ENCODE peak calls at places on chromosomes 13 and 19, in four cellular contexts. R is ovary, O is astrocyte, W is body of pancreas. V is an unnamed sample.

GRCh38 chr13:74681891-74682290 is 547.7 kb upstream of the KLF12 start:
- DNase-seq in R (no peak), O (no peak), W (no peak), V (no peak)

GRCh38 chr13:18949970-18950369 is 231.7 kb downstream of the TUBA3C start:
- DNase-seq in R (no peak), O (no peak), W (no peak), V (no peak)

GRCh38 chr19:48489608-48490216 is 20.5 kb downstream of the CYTH2 start:
- DNase-seq in R (no peak), O (no peak), W (peak; percentile 85), V (peak; percentile 79)

GRCh38 chr19:27740396-27740795 is 1472.6 kb downstream of the UQCRFS1 start:
- DNase-seq in R (no peak), O (peak; percentile 26), W (no peak), V (no peak)

GRCh38 chr13:112947796-112948195 is 21.2 kb upstream of the MCF2L start:
- DNase-seq in R (no peak), O (no peak), W (no peak), V (no peak)

GRCh38 chr19:40907968-40908735 is 26.1 kb upstream of the CYP2A7 start:
- DNase-seq in R (peak; percentile 24), O (no peak), W (peak; percentile 79), V (peak; percentile 36)

GRCh38 chr19:13152854-13153626 is 2.8 kb downstream of the IER2 start:
- DNase-seq in R (peak; percentile 96), O (peak; percentile 83), W (peak; percentile 96), V (peak; percentile 89)

GRCh38 chr19:34832581-34833112 is 59.6 kb upstream of the ZNF599 start:
- DNase-seq in R (no peak), O (no peak), W (no peak), V (peak; percentile 19)

GRCh38 chr19:29521291-29522075 is 4.3 kb upstream of the VSTM2B start:
- DNase-seq in R (no peak), O (no peak), W (no peak), V (no peak)

GRCh38 chr19:41690801-41691065 is 2.7 kb upstream of the CEACAM7 start:
- DNase-seq in R (no peak), O (no peak), W (no peak), V (no peak)

GRCh38 chr19:45567609-45568008 is 17.0 kb downstream of the OPA3 start:
- DNase-seq in R (no peak), O (no peak), W (no peak), V (no peak)

GRCh38 chr19:19475845-19476828 is 39.2 kb downstream of the TSSK6 start:
- DNase-seq in R (no peak), O (no peak), W (peak; percentile 21), V (no peak)

GRCh38 chr19:5103061-5103701 is 134.3 kb downstream of the KDM4B start:
- DNase-seq in R (no peak), O (peak; percentile 57), W (peak; percentile 94), V (peak; percentile 47)

GRCh38 chr13:33483471-33483870 is 197.9 kb upstream of the STARD13 start:
- DNase-seq in R (no peak), O (peak; percentile 61), W (no peak), V (no peak)

GRCh38 chr13:20438801-20439200 is 86.9 kb downstream of the CRYL1 start:
- DNase-seq in R (no peak), O (peak; percentile 71), W (no peak), V (no peak)

GRCh38 chr19:15629003-15629880 is 11.5 kb upstream of the CYP4F3 start:
- DNase-seq in R (peak; percentile 57), O (peak; percentile 2), W (peak; percentile 80), V (peak; percentile 88)

GRCh38 chr13:49635599-49636433 is 7.5 kb downstream of the ARL11 start:
- DNase-seq in R (peak; percentile 43), O (peak; percentile 59), W (peak; percentile 15), V (no peak)

GRCh38 chr19:55386515-55386947 is 799 bp downstream of the RPL28 start:
- DNase-seq in R (no peak), O (no peak), W (no peak), V (no peak)

GRCh38 chr13:50678464-50679162 is 164.9 kb downstream of the DLEU7 start:
- DNase-seq in R (no peak), O (peak; percentile 99), W (no peak), V (peak; percentile 43)

GRCh38 chr13:77093735-77094134 is 66.8 kb upstream of the FBXL3 start:
- DNase-seq in R (no peak), O (no peak), W (no peak), V (no peak)

GRCh38 chr13:76992548-76993001 is 694 bp downstream of the CLN5 start:
- DNase-seq in R (peak; percentile 25), O (peak; percentile 10), W (peak; percentile 39), V (peak; percentile 60)

GRCh38 chr13:27158335-27158734 is 13.3 kb downstream of the USP12 start:
- DNase-seq in R (no peak), O (no peak), W (no peak), V (no peak)

GRCh38 chr19:4952945-4953344 is 16.0 kb upstream of the KDM4B start:
- DNase-seq in R (no peak), O (no peak), W (no peak), V (no peak)

GRCh38 chr13:89832827-89833226 is 1514.7 kb upstream of the MIR17HG start:
- DNase-seq in R (no peak), O (no peak), W (no peak), V (no peak)

GRCh38 chr13:109856350-109856749 is 70.0 kb upstream of the IRS2 start:
- DNase-seq in R (no peak), O (no peak), W (no peak), V (no peak)

GRCh38 chr19:35211545-35212230 is 16.9 kb downstream of the FAM187B start:
- DNase-seq in R (no peak), O (no peak), W (peak; percentile 33), V (peak; percentile 49)

GRCh38 chr19:58498316-58499020 is 13.3 kb downstream of the SLC27A5 start:
- DNase-seq in R (peak; percentile 51), O (no peak), W (no peak), V (no peak)

GRCh38 chr13:35699805-35700204 is 223.3 kb upstream of the MAB21L1 start:
- DNase-seq in R (peak; percentile 23), O (peak; percentile 63), W (no peak), V (peak; percentile 61)

GRCh38 chr13:108915095-108915633 is 285.8 kb downstream of the MYO16 start:
- DNase-seq in R (no peak), O (peak; percentile 22), W (peak; percentile 29), V (peak; percentile 42)

GRCh38 chr19:8877854-8878705 is 45.9 kb downstream of the MBD3L1 start:
- DNase-seq in R (no peak), O (no peak), W (no peak), V (peak; percentile 74)

GRCh38 chr19:43148233-43148632 is 38.1 kb downstream of the PSG5 start:
- DNase-seq in R (no peak), O (peak; percentile 71), W (no peak), V (no peak)

GRCh38 chr13:22049384-22049783 is 378.5 kb downstream of the FGF9 start:
- DNase-seq in R (no peak), O (no peak), W (no peak), V (no peak)

GRCh38 chr13:32984857-32985626 is 31.2 kb upstream of the KL start:
- DNase-seq in R (no peak), O (peak; percentile 18), W (peak; percentile 30), V (no peak)

GRCh38 chr19:51370230-51370629 is 1.4 kb upstream of the CLDND2 start:
- DNase-seq in R (no peak), O (no peak), W (no peak), V (no peak)

GRCh38 chr19:941292-942132 is 15.7 kb downstream of the ARID3A start:
- DNase-seq in R (no peak), O (no peak), W (no peak), V (no peak)

GRCh38 chr19:944171-944567 is 18.3 kb downstream of the ARID3A start:
- DNase-seq in R (peak; percentile 90), O (no peak), W (no peak), V (peak; percentile 92)

GRCh38 chr19:940591-941291 is 14.9 kb downstream of the ARID3A start:
- DNase-seq in R (no peak), O (peak; percentile 47), W (peak; percentile 91), V (peak; percentile 81)

GRCh38 chr19:943551-944170 is 17.8 kb downstream of the ARID3A start:
- DNase-seq in R (no peak), O (no peak), W (no peak), V (no peak)

GRCh38 chr19:942133-942645 is 16.4 kb downstream of the ARID3A start:
- DNase-seq in R (no peak), O (no peak), W (no peak), V (no peak)
- H3K4me1 ChIP-seq in R (peaks cover 12% of the 10 kb centered on the region), O (peaks cover 17% of the 10 kb centered on the region), W (peaks cover 43% of the 10 kb centered on the region), V (peaks cover 18% of the 10 kb centered on the region)

GRCh38 chr19:47106819-47107200 is 6.8 kb downstream of the ZC3H4 start:
- DNase-seq in R (no peak), O (peak; percentile 47), W (no peak), V (no peak)
- H3K4me1 ChIP-seq in R (peaks cover 2% of the 10 kb centered on the region), O (peaks cover 48% of the 10 kb centered on the region), W (peaks cover 44% of the 10 kb centered on the region), V (peaks cover 29% of the 10 kb centered on the region)

DNA sequence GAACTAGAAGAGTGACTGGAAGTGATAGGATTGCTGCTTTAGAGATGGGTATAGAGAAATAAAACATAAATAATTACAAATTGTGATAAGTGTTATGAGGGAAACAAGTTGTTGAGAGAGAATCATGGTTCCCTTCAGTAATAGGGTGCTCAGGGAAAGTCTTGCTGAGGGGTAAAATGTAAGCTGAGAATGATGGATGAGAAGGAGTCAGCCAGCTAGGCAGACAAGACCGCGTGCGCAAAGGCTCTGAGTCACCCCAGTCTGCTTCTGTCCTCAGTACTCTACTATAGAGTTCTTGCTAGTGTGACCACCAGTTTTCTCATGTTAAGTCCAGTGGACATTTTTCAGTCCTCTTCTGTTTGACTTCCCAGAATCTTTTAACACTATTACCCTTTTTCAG is 39.5 kb downstream of the PCCA start:
- DNase-seq in R (no peak), O (peak; percentile 93), W (peak; percentile 28), V (no peak)
- H3K4me1 ChIP-seq in R (peaks cover 5% of the 10 kb centered on the region), O (peaks cover 15% of the 10 kb centered on the region), W (peaks cover 19% of the 10 kb centered on the region), V (peaks cover 3% of the 10 kb centered on the region)

DNA sequence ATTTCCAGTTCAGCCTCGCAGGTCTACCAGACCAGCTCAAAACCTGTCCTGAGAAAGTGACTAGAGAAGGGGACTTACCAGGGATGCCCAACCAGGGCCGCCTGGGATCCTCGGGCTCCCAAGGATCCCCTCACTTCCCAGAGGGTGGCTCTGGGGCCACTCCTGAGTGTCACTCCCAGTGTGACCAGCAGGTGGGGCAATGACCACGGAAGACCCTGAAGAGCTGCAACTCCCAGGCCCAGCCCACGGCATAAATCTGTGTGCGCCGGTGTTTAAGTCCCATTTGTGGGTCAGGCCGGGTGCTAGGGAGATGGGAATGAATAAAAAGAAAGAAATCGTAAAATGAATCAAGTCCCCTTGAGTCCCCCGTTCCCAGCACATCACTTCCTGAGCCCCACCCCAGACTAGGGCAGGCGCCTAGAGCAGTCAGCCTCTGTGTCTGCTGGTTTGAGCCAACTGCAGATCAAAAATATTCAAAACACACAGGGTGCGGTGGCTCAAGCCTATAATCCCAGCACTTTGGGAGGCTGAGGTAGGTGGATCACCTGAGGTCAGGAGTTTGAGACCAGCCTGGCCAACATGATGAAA is 10.7 kb downstream of the PTGIR start:
- DNase-seq in R (peak; percentile 69), O (peak; percentile 49), W (peak; percentile 91), V (peak; percentile 91)
- H3K4me1 ChIP-seq in R (no peaks in the 10 kb centered on the region), O (peaks cover 8% of the 10 kb centered on the region), W (peaks cover 40% of the 10 kb centered on the region), V (no peaks in the 10 kb centered on the region)

DNA sequence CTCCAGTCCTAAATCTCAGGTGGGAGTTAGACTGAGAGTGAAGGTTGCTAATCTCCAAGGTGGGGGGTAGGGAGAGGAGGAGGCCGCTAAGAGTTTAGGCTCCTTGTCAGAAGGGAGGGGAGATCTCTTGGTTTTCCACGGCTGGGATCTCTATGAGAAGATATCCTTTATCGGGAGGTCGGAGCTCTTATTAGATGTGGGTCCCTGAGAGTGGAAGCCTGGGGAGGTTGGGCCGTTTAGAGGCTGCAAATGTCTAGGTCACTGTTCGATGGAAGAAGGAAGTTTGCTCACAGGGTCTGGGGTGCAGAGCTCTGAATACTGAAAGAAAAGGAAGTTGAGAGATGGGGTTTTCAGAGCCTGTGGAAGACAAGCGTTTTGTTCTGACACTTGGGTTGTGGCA is 3.8 kb downstream of the MYADM start:
- DNase-seq in R (no peak), O (no peak), W (no peak), V (no peak)
- H3K4me1 ChIP-seq in R (peaks cover 3% of the 10 kb centered on the region), O (peaks cover 7% of the 10 kb centered on the region), W (peaks cover 27% of the 10 kb centered on the region), V (peaks cover 16% of the 10 kb centered on the region)